ENCODE peak calls at places on chromosomes 2 and 18, in eight cellular contexts. S is substantia nigra; A is frontal cortex; C is activated CD4-positive, CD25-positive, alpha-beta regulatory T cell treated with anti-CD3 and anti-CD28 coated beads, Interleukin-2, amount 50 U/mL, for 72 hours; Z is activated naive CD4-positive, alpha-beta T cell treated with anti-CD3 and anti-CD28 coated beads for 36 hours; X is stomach; Y is IMR-90; P is upper lobe of right lung. B is an unnamed sample.

GRCh38 chr2:217934321-217935131 is 68.3 kb downstream of the TNS1 start:
- DNase-seq in Z (peak), P (no peak), S (no peak), X (no peak), Y (peak), A (peak), C (no peak), B (peak)

GRCh38 chr2:47551800-47552525 is 149.0 kb downstream of the MSH2 start:
- DNase-seq in Y (no peak), X (no peak), C (no peak), P (no peak), S (no peak), A (no peak), Z (no peak), B (no peak)

GRCh38 chr2:3251974-3252373 is 125.6 kb downstream of the EIPR1 start:
- DNase-seq in X (no peak), S (no peak), Z (no peak), Y (peak), A (no peak), P (no peak), C (no peak), B (no peak)

GRCh38 chr2:218878486-218878885 is 2.2 kb upstream of the WNT10A start:
- DNase-seq in X (no peak), S (no peak), Z (no peak), P (no peak), C (no peak), Y (no peak), A (no peak), B (no peak)

GRCh38 chr18:6220129-6220528 is 194.6 kb downstream of the L3MBTL4 start:
- DNase-seq in X (no peak), S (no peak), A (no peak), Y (no peak), C (no peak), Z (no peak), P (no peak), B (no peak)

GRCh38 chr2:190376591-190377245 is 31.4 kb upstream of the MFSD6 start:
- DNase-seq in C (no peak), P (no peak), X (no peak), Y (no peak), A (no peak), Z (no peak), S (no peak), B (no peak)

GRCh38 chr18:77017355-77017754 is 115.2 kb downstream of the MBP start:
- DNase-seq in S (no peak), Y (no peak), X (no peak), P (no peak), C (no peak), Z (no peak), A (no peak), B (no peak)

GRCh38 chr2:6968319-6969100 is 51.3 kb downstream of the RNF144A start:
- DNase-seq in P (no peak), S (no peak), C (no peak), Z (no peak), X (no peak), A (peak), Y (no peak), B (no peak)

GRCh38 chr2:178828496-178828895 is 21.3 kb upstream of the TTN start:
- DNase-seq in Z (no peak), S (no peak), X (no peak), Y (no peak), C (no peak), A (no peak), P (no peak), B (no peak)

GRCh38 chr2:140895378-140895777 is 1235.4 kb downstream of the LRP1B start:
- DNase-seq in X (no peak), A (no peak), P (no peak), Y (no peak), C (no peak), S (no peak), Z (no peak), B (no peak)

GRCh38 chr18:49976810-49977209 is 163.5 kb upstream of the ACAA2 start:
- DNase-seq in Z (no peak), C (no peak), Y (no peak), X (no peak), A (no peak), S (no peak), P (no peak), B (no peak)

GRCh38 chr18:55522011-55522410 is 66.0 kb downstream of the TCF4 start:
- DNase-seq in C (no peak), S (no peak), P (no peak), Y (no peak), Z (peak), X (no peak), A (no peak), B (no peak)

GRCh38 chr2:205975082-205975949 is 110.7 kb downstream of the INO80D start:
- DNase-seq in C (no peak), A (no peak), X (peak), Z (no peak), P (no peak), S (no peak), Y (no peak), B (no peak)

GRCh38 chr2:224350703-224351102 is 51.2 kb downstream of the FAM124B start:
- DNase-seq in Y (no peak), C (no peak), S (no peak), P (no peak), X (no peak), A (no peak), Z (no peak), B (no peak)

GRCh38 chr18:3104190-3105054 is 91.5 kb upstream of the LPIN2 start:
- DNase-seq in C (no peak), P (no peak), Y (peak), S (no peak), A (no peak), Z (no peak), X (no peak), B (peak)

GRCh38 chr2:96868555-96869280 is 1.2 kb downstream of the SEMA4C start:
- DNase-seq in A (peak), S (peak), Z (peak), C (peak), X (peak), Y (peak), P (peak), B (peak)

GRCh38 chr2:144268036-144268678 is 251.8 kb downstream of the ZEB2 start:
- DNase-seq in Z (no peak), Y (no peak), X (no peak), A (no peak), P (no peak), S (no peak), C (no peak), B (no peak)

GRCh38 chr2:211157856-211158463 is 601.6 kb downstream of the CPS1 start:
- DNase-seq in Y (peak), P (peak), C (peak), S (peak), A (peak), X (peak), Z (peak), B (no peak)

GRCh38 chr2:64262068-64262467 is 117.8 kb upstream of the PELI1 start:
- DNase-seq in P (no peak), A (no peak), S (no peak), X (peak), Z (no peak), C (no peak), Y (no peak), B (no peak)

GRCh38 chr18:71362140-71362539 is 1073.3 kb downstream of the SOCS6 start:
- DNase-seq in C (no peak), A (no peak), X (no peak), P (no peak), Z (no peak), S (no peak), Y (no peak), B (no peak)

GRCh38 chr2:101152195-101153076 is 1.3 kb upstream of the TBC1D8 start:
- DNase-seq in Y (peak), A (peak), X (peak), C (no peak), P (peak), S (peak), Z (peak), B (no peak)